ENCODE peak calls at places on chromosomes 4 and X, in eight cellular contexts. Z is sigmoid colon, L is HCT116, I is upper lobe of left lung, Q is stomach, S is prostate gland, X is K562, P is suprapubic skin. J is an unnamed sample. For H3K4me1, the result is how much of the 10 kb centered on the place peaks cover.

GRCh38 chr4:105555409-105555808 is 3.0 kb downstream of the ARHGEF38 start:
- DNase-seq in X (no peak), Z (no peak), L (no peak), S (no peak), I (no peak), Q (no peak), P (no peak), J (no peak)

GRCh38 chr4:163672751-163673150 is 178.3 kb downstream of the TMA16 start:
- DNase-seq in X (no peak), Z (no peak), Q (no peak), S (no peak), P (no peak), I (no peak), L (no peak), J (no peak)

GRCh38 chr4:70183168-70183939 is 12.2 kb upstream of the ODAM start:
- DNase-seq in S (no peak), P (no peak), Q (peak), L (peak), I (no peak), X (peak), Z (no peak), J (no peak)

GRCh38 chrX:24231169-24231568 is 81.6 kb downstream of the ZFX start:
- DNase-seq in P (no peak), I (no peak), X (peak), Q (no peak), L (peak), Z (no peak), S (no peak), J (no peak)

GRCh38 chr4:107740950-107741701 is 21.1 kb upstream of the PAPSS1 start:
- DNase-seq in P (no peak), X (no peak), L (no peak), Q (no peak), I (no peak), Z (peak), S (peak), J (peak)

GRCh38 chr4:75990129-75990528 is 616 bp downstream of the SDAD1 start:
- DNase-seq in X (no peak), S (no peak), L (no peak), Q (no peak), Z (no peak), P (no peak), I (no peak), J (no peak)

GRCh38 chr4:106365613-106366012 is 3.0 kb downstream of the GIMD1 start:
- DNase-seq in Z (no peak), Q (no peak), X (no peak), I (no peak), L (no peak), S (no peak), P (no peak), J (no peak)

GRCh38 chrX:2445662-2446623 is 54.8 kb downstream of the DHRSX start:
- DNase-seq in L (peak), P (no peak), Q (no peak), Z (peak), S (no peak), X (no peak), I (no peak), J (no peak)

GRCh38 chrX:13892856-13893255 is 76.0 kb upstream of the GPM6B start:
- DNase-seq in X (no peak), I (no peak), P (no peak), S (no peak), Q (no peak), Z (no peak), L (no peak), J (no peak)

GRCh38 chr4:160848489-160848888 is 1315.3 kb downstream of the FSTL5 start:
- DNase-seq in L (no peak), X (no peak), Z (no peak), P (no peak), I (no peak), S (no peak), Q (no peak), J (no peak)

GRCh38 chrX:48461830-48462229 is 8.2 kb downstream of the SLC38A5 start:
- DNase-seq in X (peak), Z (no peak), L (no peak), P (no peak), I (no peak), S (no peak), Q (no peak), J (no peak)

DNA sequence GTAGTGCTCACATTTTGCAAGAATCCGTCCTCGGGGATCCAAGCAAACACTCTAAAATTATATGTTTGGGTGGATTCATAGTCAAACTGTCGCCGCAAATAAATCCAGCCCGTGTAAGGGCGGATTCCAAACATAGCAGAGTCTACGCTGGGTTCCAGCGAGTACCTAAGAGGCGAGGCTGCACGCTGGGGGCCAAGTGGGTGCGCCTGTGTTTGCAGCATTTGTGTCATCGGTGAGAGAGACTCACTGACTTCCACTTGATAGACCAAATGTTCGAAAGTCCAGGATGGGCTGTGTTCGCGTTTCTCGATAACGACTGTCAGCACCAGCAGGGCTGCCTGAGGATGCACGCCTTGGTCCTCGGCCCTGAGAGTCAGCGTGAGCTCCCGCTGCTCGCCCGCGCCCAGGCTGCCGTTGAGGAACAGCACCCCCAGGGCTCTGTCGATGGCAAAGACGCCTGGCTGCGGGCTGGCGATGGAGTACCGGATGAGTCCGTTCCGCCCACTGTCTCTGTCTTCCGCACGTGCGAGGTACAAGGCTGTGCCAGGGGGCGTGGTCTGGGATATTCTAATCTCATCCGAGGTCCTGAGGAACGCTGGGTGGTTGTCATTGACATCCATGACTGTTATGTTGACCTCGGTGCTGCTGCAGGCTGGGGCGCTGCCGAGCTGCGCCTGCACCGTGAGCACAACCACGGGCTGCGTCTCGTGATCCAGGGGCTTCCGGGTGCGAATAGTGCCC is 158.7 kb downstream of the DCHS2 start:
- DNase-seq in I (peak), Z (peak), L (no peak), P (no peak), Q (no peak), X (no peak), S (no peak), J (no peak)
- TF ChIP-seq POLR2AphosphoS5 in I (no peak), Z (no peak), L (no peak), P (no peak), Q (no peak), X (no peak), S (no peak), J (no peak)

GRCh38 chrX:10608099-10608498 is 12.3 kb downstream of the MID1 start:
- DNase-seq in I (no peak), Z (no peak), L (no peak), Q (no peak), S (no peak), P (no peak), X (no peak), J (no peak)
- H3K4me1 ChIP-seq in I (under half), Z (under half), L (under half), Q (under half), S (under half), P (under half), X (under half), J (under half)

GRCh38 chr4:56757821-56758400 is 63.6 kb downstream of the SPINK2 start:
- DNase-seq in Z (peak), P (no peak), L (peak), I (no peak), Q (peak), S (peak), X (peak), J (peak)
- TF ChIP-seq POLR2A in Z (no peak), P (no peak), L (no peak), I (peak), Q (no peak), S (no peak), X (no peak), J (no peak)

GRCh38 chr4:83285022-83285387 is 407 bp upstream of the COQ2 start:
- DNase-seq in Q (no peak), X (peak), S (no peak), P (no peak), I (no peak), L (no peak), Z (no peak), J (no peak)

GRCh38 chr4:83276299-83277040 is 8.1 kb downstream of the COQ2 start:
- DNase-seq in P (no peak), Q (no peak), X (no peak), S (no peak), I (no peak), L (no peak), Z (no peak), J (no peak)

GRCh38 chr4:83282049-83282535 is 2.5 kb downstream of the COQ2 start:
- DNase-seq in Z (no peak), S (peak), I (no peak), L (peak), Q (peak), X (peak), P (no peak), J (no peak)

GRCh38 chr4:83284161-83285021 is at the start of gene COQ2:
- DNase-seq in X (peak), Z (peak), Q (peak), L (peak), S (peak), I (peak), P (peak), J (peak)

DNA sequence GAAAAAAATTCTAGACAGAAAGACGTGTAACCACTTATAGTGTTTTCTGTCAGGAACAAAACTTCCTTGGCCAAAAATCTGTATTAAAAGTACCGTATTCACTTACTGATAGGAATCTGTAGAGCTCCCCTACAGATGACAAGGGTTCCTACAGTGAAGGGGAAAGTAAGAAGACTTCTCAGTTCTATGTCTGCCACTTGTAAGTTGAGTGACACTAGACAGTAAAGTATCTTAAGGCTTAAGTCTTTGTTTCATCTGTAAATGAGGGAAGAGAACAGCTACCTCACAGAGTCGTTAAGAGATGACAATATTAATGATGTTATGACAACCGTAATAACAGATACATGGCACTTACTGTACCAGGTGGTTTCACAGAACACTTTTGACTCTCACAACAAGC is 3.3 kb downstream of the COQ2 start:
- DNase-seq in Z (no peak), Q (no peak), L (no peak), X (no peak), P (no peak), I (no peak), S (no peak), J (no peak)
- TF ChIP-seq POLR2AphosphoS5 in Z (no peak), Q (no peak), L (no peak), X (no peak), P (no peak), I (no peak), S (no peak), J (no peak)

DNA sequence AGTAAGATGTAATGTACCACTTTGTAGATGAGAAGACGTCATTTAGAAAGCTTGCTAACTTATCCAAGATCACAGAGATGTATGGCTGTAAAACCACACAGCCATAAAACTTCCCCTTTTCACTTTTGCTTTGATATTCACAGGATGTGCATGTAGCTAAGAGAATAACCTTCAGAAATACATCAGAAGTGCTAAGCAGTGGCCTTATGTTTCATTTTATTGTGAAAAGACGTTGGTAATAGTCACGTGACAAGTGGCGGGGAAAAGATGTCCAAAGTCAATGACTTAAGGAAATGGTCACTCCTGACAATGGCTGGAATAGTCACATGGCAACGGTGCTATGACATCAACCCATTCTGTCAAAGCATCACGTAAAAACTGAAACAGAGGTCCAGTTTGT is 12.9 kb upstream of the WDR17 start:
- DNase-seq in I (no peak), L (no peak), X (no peak), S (no peak), Q (no peak), P (no peak), Z (no peak), J (no peak)
- H3K4me1 ChIP-seq in I (under half), L (under half), X (under half), S (under half), Q (under half), P (under half), Z (under half), J (under half)